ENCODE peak calls at places on chromosomes 6 and 20, in eight cellular contexts. Y is adrenal gland, I is left lung, E is fibroblast of lung, J is psoas muscle, H is tibial artery, R is cardiac muscle cell, Z is small intestine. W is an unnamed sample. For H3K36me3, the result is how much of the 10 kb centered on the place peaks cover.

GRCh38 chr6:115216835-115217234 is 843.9 kb downstream of the FRK start:
- DNase-seq in R (no peak), H (no peak), Y (no peak), J (no peak), Z (no peak), E (no peak), I (no peak), W (no peak)

GRCh38 chr6:41156001-41156400 is 1.9 kb upstream of the TREML1 start:
- DNase-seq in H (no peak), E (no peak), Z (no peak), Y (no peak), R (no peak), J (no peak), I (no peak), W (no peak)

GRCh38 chr6:78593898-78594666 is 273.3 kb upstream of the IRAK1BP1 start:
- DNase-seq in I (no peak), H (no peak), Z (no peak), J (no peak), R (no peak), E (no peak), Y (no peak), W (no peak)

GRCh38 chr20:18058661-18059467 is 1.1 kb upstream of the OVOL2 start:
- DNase-seq in Y (no peak), Z (peak), E (no peak), H (no peak), I (peak), R (peak), J (no peak), W (no peak)

GRCh38 chr6:124334359-124334758 is 530.7 kb downstream of the NKAIN2 start:
- DNase-seq in Z (no peak), J (no peak), Y (no peak), H (no peak), R (no peak), I (no peak), E (no peak), W (no peak)

GRCh38 chr20:56181593-56181992 is 66.9 kb upstream of the MC3R start:
- DNase-seq in Z (no peak), R (no peak), Y (no peak), I (no peak), J (no peak), E (no peak), H (no peak), W (no peak)

GRCh38 chr6:15370730-15371129 is 124.9 kb downstream of the JARID2 start:
- DNase-seq in J (no peak), E (peak), R (no peak), Y (no peak), Z (no peak), H (no peak), I (no peak), W (no peak)

GRCh38 chr6:157017022-157017421 is 239.8 kb downstream of the ARID1B start:
- DNase-seq in Y (no peak), H (no peak), J (no peak), I (no peak), Z (no peak), R (no peak), E (no peak), W (no peak)

GRCh38 chr6:155201461-155202226 is 62.2 kb upstream of the CLDN20 start:
- DNase-seq in Y (no peak), R (no peak), Z (peak), H (no peak), E (peak), I (no peak), J (no peak), W (no peak)

GRCh38 chr6:17431581-17431980 is 38.2 kb downstream of the CAP2 start:
- DNase-seq in H (no peak), Y (peak), E (peak), Z (no peak), R (no peak), I (no peak), J (no peak), W (no peak)

GRCh38 chr6:85394853-85395538 is 54.9 kb upstream of the NT5E start:
- DNase-seq in H (no peak), Z (no peak), E (peak), J (no peak), Y (no peak), I (peak), R (no peak), W (no peak)

GRCh38 chr20:39638671-39639070 is 676.5 kb downstream of the DHX35 start:
- DNase-seq in E (no peak), J (no peak), Y (no peak), H (no peak), R (no peak), Z (no peak), I (no peak), W (no peak)

GRCh38 chr6:28462401-28462800 is 19.1 kb upstream of the ZSCAN23 start:
- DNase-seq in I (no peak), H (no peak), R (no peak), Z (no peak), J (no peak), Y (no peak), E (no peak), W (no peak)

GRCh38 chr20:52783769-52784168 is 188.4 kb upstream of the TSHZ2 start:
- DNase-seq in E (peak), H (no peak), I (no peak), R (no peak), Y (peak), Z (peak), J (no peak), W (no peak)

GRCh38 chr6:21900730-21901129 is 307.2 kb downstream of the SOX4 start:
- DNase-seq in Z (no peak), J (no peak), R (no peak), Y (no peak), E (peak), H (no peak), I (no peak), W (no peak)

GRCh38 chr6:168043193-168043847 is 35.7 kb downstream of the FRMD1 start:
- DNase-seq in Z (no peak), H (no peak), R (no peak), E (no peak), Y (no peak), I (peak), J (no peak), W (no peak)

GRCh38 chr20:22248052-22248667 is 336.2 kb downstream of the FOXA2 start:
- DNase-seq in H (no peak), R (peak), J (no peak), Z (peak), Y (peak), E (no peak), I (no peak), W (no peak)

GRCh38 chr6:84663866-84664265 is 100.5 kb downstream of the TBX18 start:
- DNase-seq in H (no peak), Y (no peak), R (no peak), J (no peak), E (no peak), Z (no peak), I (no peak), W (no peak)

GRCh38 chr20:2299301-2299700 is 3.5 kb downstream of the TGM3 start:
- DNase-seq in Y (peak), R (no peak), I (peak), J (peak), E (no peak), Z (peak), H (peak), W (peak)

GRCh38 chr6:145036848-145037567 is 698.3 kb downstream of the EPM2A start:
- DNase-seq in J (no peak), E (no peak), R (no peak), H (no peak), Z (no peak), Y (peak), I (no peak), W (no peak)

GRCh38 chr6:152595507-152595906 is 41.7 kb downstream of the SYNE1 start:
- DNase-seq in E (no peak), Z (no peak), I (no peak), R (peak), Y (no peak), J (no peak), H (no peak), W (no peak)

GRCh38 chr6:15490242-15491100 is 172.4 kb downstream of the DTNBP1 start:
- DNase-seq in H (no peak), E (no peak), I (no peak), Y (no peak), R (no peak), J (no peak), Z (no peak), W (no peak)

GRCh38 chr20:8362457-8362856 is 230.4 kb downstream of the PLCB1 start:
- DNase-seq in E (no peak), H (no peak), I (no peak), J (no peak), Y (no peak), R (no peak), Z (peak), W (no peak)

GRCh38 chr6:14876778-14877613 is 368.9 kb upstream of the JARID2 start:
- DNase-seq in Z (no peak), H (no peak), J (no peak), R (no peak), E (peak), I (no peak), Y (peak), W (no peak)

GRCh38 chr6:146990821-146991798 is 213.1 kb upstream of the STXBP5 start:
- DNase-seq in I (no peak), J (no peak), R (no peak), H (no peak), Z (peak), E (peak), Y (peak), W (no peak)

GRCh38 chr20:22462975-22463914 is 121.1 kb downstream of the FOXA2 start:
- DNase-seq in R (no peak), Z (no peak), Y (no peak), I (no peak), J (no peak), E (no peak), H (no peak), W (no peak)

GRCh38 chr6:116190550-116190949 is 63.3 kb downstream of the TSPYL4 start:
- DNase-seq in Y (no peak), E (peak), J (no peak), Z (no peak), R (peak), I (no peak), H (no peak), W (no peak)

GRCh38 chr6:83592770-83593394 is 80.5 kb downstream of the PRSS35 start:
- DNase-seq in J (no peak), Z (peak), Y (peak), H (no peak), I (no peak), R (peak), E (peak), W (no peak)

GRCh38 chr6:7505196-7505699 is 36.2 kb upstream of the DSP start:
- DNase-seq in Z (peak), Y (peak), J (no peak), H (no peak), I (peak), R (peak), E (peak), W (no peak)

GRCh38 chr6:136964368-136964767 is 42.3 kb downstream of the SLC35D3 start:
- DNase-seq in R (no peak), Y (no peak), E (no peak), I (no peak), Z (peak), H (no peak), J (no peak), W (no peak)

GRCh38 chr6:36327226-36328009 is 9.3 kb downstream of the BNIP5 start:
- DNase-seq in R (no peak), Z (no peak), E (no peak), Y (no peak), I (no peak), H (no peak), J (no peak), W (no peak)

GRCh38 chr6:47734826-47735481 is 36.6 kb downstream of the ADGRF4 start:
- DNase-seq in Z (no peak), I (no peak), R (no peak), Y (no peak), H (no peak), E (no peak), J (no peak), W (no peak)

GRCh38 chr6:92617726-92618125 is 801.6 kb downstream of the EPHA7 start:
- DNase-seq in H (no peak), E (no peak), J (peak), R (no peak), I (no peak), Y (no peak), Z (no peak), W (no peak)

DNA sequence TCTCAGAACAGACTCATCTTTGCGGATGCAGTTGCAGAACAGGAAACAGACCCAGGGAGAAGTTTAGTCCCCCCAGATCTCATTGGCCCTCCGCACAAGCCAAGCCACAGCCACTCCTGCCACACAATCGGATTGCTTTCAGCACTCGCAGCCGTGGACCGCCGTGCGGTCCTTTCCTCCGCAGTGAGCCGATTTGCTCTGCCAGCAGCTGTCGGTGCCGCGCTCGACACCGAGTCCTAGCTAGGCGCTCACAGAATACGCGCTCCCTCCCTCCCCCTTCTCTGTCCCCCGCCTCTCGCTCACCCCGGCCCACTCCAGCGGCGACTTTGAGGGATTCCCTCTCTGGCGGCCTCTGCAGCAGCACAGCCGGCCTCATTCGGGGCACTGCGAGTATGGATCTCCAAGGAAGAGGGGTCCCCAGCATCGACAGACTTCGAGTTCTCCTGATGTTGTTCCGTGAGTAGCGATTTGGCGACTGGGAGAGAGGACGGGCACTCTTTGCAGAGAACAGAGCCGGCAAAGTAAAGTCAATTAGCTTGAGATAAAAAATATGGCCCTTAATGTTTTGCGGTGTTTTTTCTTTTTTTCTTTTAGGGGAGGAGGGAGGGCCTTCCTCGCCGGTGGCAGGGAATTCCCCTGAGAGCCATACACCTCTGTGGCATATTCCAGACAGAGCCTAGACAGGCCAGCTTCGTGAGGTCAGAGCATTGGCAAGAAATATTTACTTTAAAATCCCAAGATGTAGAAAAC is at the start of gene LAMP5:
- DNase-seq in H (no peak), I (no peak), Y (no peak), R (peak), J (no peak), Z (no peak), E (peak), W (no peak)
- H3K4me3 ChIP-seq in H (peak), I (no peak), Y (no peak), R (peak), J (peak), Z (no peak), E (no peak), W (peak)

GRCh38 chr20:35632539-35633115 is 17.0 kb downstream of the SPAG4 start:
- DNase-seq in H (no peak), J (no peak), I (no peak), Z (no peak), E (no peak), Y (no peak), R (no peak), W (no peak)

GRCh38 chr20:35627121-35627520 is 11.5 kb downstream of the SPAG4 start:
- DNase-seq in H (no peak), I (no peak), R (no peak), J (no peak), Z (no peak), Y (no peak), E (no peak), W (peak)

GRCh38 chr20:35626386-35627001 is 10.9 kb downstream of the SPAG4 start:
- DNase-seq in I (no peak), R (no peak), H (no peak), Z (no peak), E (no peak), Y (no peak), J (no peak), W (no peak)

GRCh38 chr20:35629432-35630145 is 14.0 kb downstream of the SPAG4 start:
- DNase-seq in Y (no peak), R (no peak), J (no peak), I (no peak), Z (no peak), E (no peak), H (no peak), W (no peak)

GRCh38 chr20:35630636-35631035 is 15.0 kb downstream of the SPAG4 start:
- DNase-seq in R (no peak), Y (no peak), E (no peak), I (no peak), H (no peak), J (no peak), Z (no peak), W (no peak)
- H3K36me3 ChIP-seq in R (under half), Y (half or more), E (under half), I (half or more), H (half or more), J (half or more), Z (under half), W (half or more)

GRCh38 chr6:13683038-13683437 is 28.6 kb downstream of the RANBP9 start:
- DNase-seq in H (no peak), E (no peak), Z (no peak), I (no peak), R (no peak), Y (no peak), J (no peak), W (no peak)
- H3K4me3 ChIP-seq in H (no peak), E (no peak), Z (no peak), I (no peak), R (no peak), Y (no peak), J (no peak), W (no peak)

GRCh38 chr6:149634315-149634714 is 14.2 kb downstream of the KATNA1 start:
- DNase-seq in Y (no peak), H (no peak), E (no peak), R (no peak), J (no peak), Z (no peak), I (no peak), W (no peak)
- H3K36me3 ChIP-seq in Y (under half), H (under half), E (under half), R (under half), J (half or more), Z (under half), I (half or more), W (under half)

DNA sequence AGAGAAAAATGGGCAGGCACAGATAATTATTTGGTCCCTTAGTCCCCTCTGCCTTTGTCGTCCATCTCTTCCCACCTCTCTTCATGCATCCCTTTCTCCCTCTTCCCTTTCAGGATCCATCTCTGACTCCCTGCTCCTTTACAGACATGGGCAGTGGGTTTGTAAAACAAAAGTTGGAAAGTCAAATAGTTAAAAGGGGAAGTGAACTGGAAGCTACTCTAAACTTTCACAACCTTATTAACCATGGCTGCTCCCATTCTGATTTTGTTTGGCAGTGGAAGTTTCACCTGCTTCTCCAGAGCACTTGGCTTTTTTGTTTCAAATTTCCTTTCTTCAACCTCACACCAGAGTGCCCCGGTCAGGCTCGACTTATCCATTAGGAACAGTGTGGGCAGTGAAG is 1.2 kb downstream of the HLA-DQA2 start:
- DNase-seq in I (no peak), Z (no peak), Y (no peak), R (no peak), J (no peak), E (no peak), H (no peak), W (no peak)
- H3K4me3 ChIP-seq in I (no peak), Z (no peak), Y (no peak), R (no peak), J (no peak), E (no peak), H (no peak), W (no peak)

GRCh38 chr6:43188426-43188825 is 6.4 kb downstream of the CUL9 start:
- DNase-seq in Z (no peak), R (no peak), Y (no peak), J (no peak), E (no peak), I (no peak), H (peak), W (no peak)

GRCh38 chr6:43186706-43187105 is 4.7 kb downstream of the CUL9 start:
- DNase-seq in Z (no peak), H (peak), E (no peak), J (no peak), Y (no peak), I (no peak), R (no peak), W (no peak)

GRCh38 chr6:43187821-43188220 is 5.8 kb downstream of the CUL9 start:
- DNase-seq in Z (no peak), Y (no peak), H (peak), R (no peak), J (no peak), E (no peak), I (no peak), W (no peak)

GRCh38 chr6:43192911-43193310 is 10.9 kb downstream of the CUL9 start:
- DNase-seq in H (peak), J (no peak), E (no peak), Z (no peak), Y (no peak), I (no peak), R (no peak), W (no peak)

DNA sequence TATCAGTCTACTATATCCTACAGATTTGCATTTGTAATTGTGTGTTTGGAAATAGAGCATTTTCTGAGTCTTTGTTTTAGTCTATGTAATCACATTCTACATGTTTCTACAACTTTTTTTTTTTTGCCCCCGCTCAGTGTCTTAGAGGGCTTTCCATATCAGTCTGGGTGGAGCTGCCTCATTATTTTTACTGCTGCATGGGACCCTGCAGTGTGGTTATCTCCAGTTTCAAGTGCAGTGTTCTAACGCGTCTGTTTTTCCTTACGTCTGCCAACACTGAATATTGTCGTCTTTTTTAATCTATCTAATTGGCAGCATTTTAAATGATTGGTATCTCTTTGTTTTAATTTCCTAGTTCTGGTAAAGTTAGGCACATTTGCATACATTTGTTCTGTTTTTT is 7.9 kb downstream of the CUL9 start:
- DNase-seq in I (no peak), R (peak), Y (no peak), Z (no peak), J (no peak), H (no peak), E (no peak), W (no peak)
- H3K36me3 ChIP-seq in I (half or more), R (under half), Y (half or more), Z (under half), J (half or more), H (half or more), E (under half), W (half or more)

GRCh38 chr6:43310624-43311023 is 2.0 kb upstream of the CRIP3 start:
- DNase-seq in Z (no peak), R (no peak), I (no peak), H (no peak), J (no peak), E (no peak), Y (no peak), W (no peak)

GRCh38 chr6:43307451-43308100 is 1.1 kb downstream of the CRIP3 start:
- DNase-seq in Z (no peak), I (no peak), J (no peak), H (no peak), E (no peak), Y (no peak), R (no peak), W (no peak)

GRCh38 chr6:43310137-43310536 is 1.5 kb upstream of the CRIP3 start:
- DNase-seq in E (no peak), Y (no peak), R (no peak), J (no peak), I (no peak), H (no peak), Z (no peak), W (no peak)

GRCh38 chr6:43308101-43308989 is at the start of gene CRIP3:
- DNase-seq in I (peak), E (peak), J (peak), H (no peak), Y (peak), Z (no peak), R (peak), W (no peak)

GRCh38 chr6:43308990-43309477 is 408 bp upstream of the CRIP3 start:
- DNase-seq in H (no peak), E (no peak), Z (no peak), J (no peak), I (no peak), R (no peak), Y (no peak), W (no peak)
- H3K4me3 ChIP-seq in H (peak), E (no peak), Z (no peak), J (peak), I (no peak), R (peak), Y (no peak), W (peak)

GRCh38 chr20:47655635-47656034 is 129.6 kb downstream of the SULF2 start:
- DNase-seq in Y (no peak), R (no peak), Z (no peak), I (no peak), H (no peak), E (no peak), J (no peak), W (no peak)
- H3K36me3 ChIP-seq in Y (half or more), R (under half), Z (under half), I (half or more), H (half or more), E (under half), J (half or more), W (under half)